ENCODE peak calls at places on chromosome 17, in four cellular contexts. W is esophagus squamous epithelium, T is heart left ventricle, B is IMR-90. C is an unnamed sample.

GRCh38 chr17:74296548-74296936 is 22.5 kb downstream of the DNAI2 start:
- DNase-seq in B (peak; percentile 38), W (no peak), T (peak; percentile 87), C (peak; percentile 88)

GRCh38 chr17:48102700-48103378 is 1.6 kb upstream of the CBX1 start:
- DNase-seq in B (no peak), W (no peak), T (peak; percentile 52), C (no peak)

GRCh38 chr17:79174193-79174765 is 99.7 kb downstream of the ENGASE start:
- DNase-seq in W (no peak), B (no peak), T (no peak), C (no peak)

GRCh38 chr17:35930211-35931065 is at the start of gene RDM1:
- DNase-seq in T (peak; percentile 61), W (no peak), B (peak; percentile 34), C (peak; percentile 64)

GRCh38 chr17:75447951-75448856 is 8.2 kb upstream of the TMEM94 start:
- DNase-seq in W (no peak), B (peak; percentile 23), T (no peak), C (no peak)

GRCh38 chr17:17235212-17236174 is 1.5 kb downstream of the FLCN start:
- DNase-seq in W (no peak), T (no peak), B (peak; percentile 44), C (peak; percentile 75)

GRCh38 chr17:19369846-19370492 is 7.4 kb upstream of the B9D1 start:
- DNase-seq in B (no peak), T (no peak), W (no peak), C (peak; percentile 30)

GRCh38 chr17:7354262-7354781 is 634 bp upstream of the TMEM95 start:
- DNase-seq in B (peak; percentile 80), W (no peak), T (no peak), C (no peak)

GRCh38 chr17:28895794-28896447 is 1.6 kb downstream of the FLOT2 start:
- DNase-seq in W (no peak), T (no peak), B (no peak), C (no peak)

GRCh38 chr17:30263552-30264333 is 28.0 kb downstream of the BLMH start:
- DNase-seq in T (no peak), B (peak; percentile 57), W (no peak), C (no peak)

GRCh38 chr17:12605222-12605621 is 60.5 kb upstream of the MYOCD start:
- DNase-seq in T (no peak), W (no peak), B (peak; percentile 81), C (no peak)

GRCh38 chr17:40686192-40686591 is 17.4 kb downstream of the KRT24 start:
- DNase-seq in W (no peak), T (no peak), B (no peak), C (no peak)

GRCh38 chr17:16927641-16928321 is 44.1 kb downstream of the TNFRSF13B start:
- DNase-seq in W (no peak), T (no peak), B (no peak), C (no peak)

GRCh38 chr17:19905514-19905913 is 37.8 kb upstream of the ULK2 start:
- DNase-seq in T (no peak), B (no peak), W (no peak), C (no peak)

GRCh38 chr17:40605301-40605700 is 40.0 kb upstream of the CCR7 start:
- DNase-seq in T (no peak), W (no peak), B (no peak), C (no peak)

GRCh38 chr17:67376509-67376891 is 581 bp upstream of the PITPNC1 start:
- DNase-seq in B (peak; percentile 59), W (no peak), T (no peak), C (peak; percentile 10)

GRCh38 chr17:78897639-78897996 is 5.4 kb downstream of the CEP295NL start:
- DNase-seq in W (no peak), T (no peak), B (no peak), C (no peak)

GRCh38 chr17:8103549-8103948 is 14.8 kb downstream of the ALOXE3 start:
- DNase-seq in B (no peak), T (no peak), W (no peak), C (no peak)

GRCh38 chr17:50288306-50288705 is 14.0 kb downstream of the TMEM92 start:
- DNase-seq in W (no peak), T (no peak), B (no peak), C (no peak)

GRCh38 chr17:80991645-80992076 is at the start of gene CHMP6:
- DNase-seq in B (peak; percentile 76), W (no peak), T (peak; percentile 90), C (peak; percentile 71)

GRCh38 chr17:17780941-17781590 is 55.7 kb downstream of the SREBF1 start:
- DNase-seq in T (no peak), W (no peak), B (peak; percentile 65), C (peak; percentile 82)

GRCh38 chr17:35341465-35341992 is 31.9 kb downstream of the SLFN11 start:
- DNase-seq in T (peak; percentile 28), B (no peak), W (no peak), C (no peak)

GRCh38 chr17:21019976-21020575 is 22.7 kb downstream of the USP22 start:
- DNase-seq in W (no peak), B (no peak), T (no peak), C (no peak)

GRCh38 chr17:18102640-18103039 is 5.9 kb upstream of the MYO15A start:
- DNase-seq in B (no peak), T (no peak), W (no peak), C (no peak)

GRCh38 chr17:7858487-7858832 is 657 bp downstream of the CYB5D1 start:
- DNase-seq in B (peak; percentile 44), T (peak; percentile 56), W (no peak), C (peak; percentile 55)

GRCh38 chr17:39014044-39014794 is 47.0 kb upstream of the FBXO47 start:
- DNase-seq in B (peak; percentile 73), T (no peak), W (no peak), C (no peak)

GRCh38 chr17:80577876-80578275 is 33.2 kb downstream of the RPTOR start:
- DNase-seq in B (no peak), W (no peak), T (no peak), C (no peak)

GRCh38 chr17:31148205-31148604 is 53.4 kb downstream of the NF1 start:
- DNase-seq in T (no peak), W (no peak), B (peak; percentile 13), C (no peak)

GRCh38 chr17:50598487-50598886 is 36.2 kb upstream of the ABCC3 start:
- DNase-seq in T (no peak), W (no peak), B (no peak), C (no peak)

GRCh38 chr17:21382560-21383495 is 6.7 kb downstream of the KCNJ12 start:
- DNase-seq in B (no peak), T (no peak), W (no peak), C (peak; percentile 39)

GRCh38 chr17:20908373-20909273 is 134.2 kb downstream of the USP22 start:
- DNase-seq in B (peak; percentile 53), W (peak; percentile 24), T (peak; percentile 95), C (peak; percentile 89)

GRCh38 chr17:52737071-52737470 is 578.6 kb upstream of the CA10 start:
- DNase-seq in B (no peak), T (no peak), W (no peak), C (no peak)

GRCh38 chr17:34306466-34306865 is 12.8 kb upstream of the CCL8 start:
- DNase-seq in W (no peak), T (no peak), B (peak; percentile 87), C (peak; percentile 32)

GRCh38 chr17:78745407-78746088 is 36.5 kb downstream of the CYTH1 start:
- DNase-seq in W (no peak), T (no peak), B (peak; percentile 49), C (no peak)

GRCh38 chr17:9232591-9233270 is 211.4 kb downstream of the NTN1 start:
- DNase-seq in W (no peak), T (peak; percentile 18), B (no peak), C (no peak)

GRCh38 chr17:78883090-78883532 is 19.9 kb downstream of the CEP295NL start:
- DNase-seq in T (peak; percentile 87), W (no peak), B (peak; percentile 75), C (peak; percentile 40)

GRCh38 chr17:3916013-3916696 is at the start of gene P2RX1:
- DNase-seq in B (no peak), T (peak; percentile 48), W (no peak), C (no peak)
- TF ChIP-seq POLR2A in B (no peak), T (no peak), W (no peak), C (no peak)

GRCh38 chr17:59223813-59224212 is 3.5 kb downstream of the GDPD1 start:
- DNase-seq in B (no peak), W (no peak), T (no peak), C (no peak)

GRCh38 chr17:59221159-59221847 is 992 bp downstream of the GDPD1 start:
- DNase-seq in T (peak; percentile 27), B (no peak), W (no peak), C (peak; percentile 14)

GRCh38 chr17:59219370-59219769 is 941 bp upstream of the GDPD1 start:
- DNase-seq in B (no peak), W (no peak), T (no peak), C (no peak)

GRCh38 chr17:59219992-59220327 is 351 bp upstream of the GDPD1 start:
- DNase-seq in W (no peak), B (no peak), T (no peak), C (no peak)

GRCh38 chr17:59220328-59221158 is at the start of gene GDPD1:
- DNase-seq in T (peak; percentile 97), B (peak; percentile 87), W (peak; percentile 74), C (peak; percentile 97)
- TF ChIP-seq POLR2A in T (no peak), B (no peak), W (no peak), C (no peak)

GRCh38 chr17:4535667-4536258 is 19.4 kb downstream of the MYBBP1A start:
- DNase-seq in T (peak; percentile 24), W (no peak), B (no peak), C (no peak)

GRCh38 chr17:4536259-4536741 is 18.9 kb downstream of the MYBBP1A start:
- DNase-seq in B (no peak), W (no peak), T (no peak), C (no peak)

GRCh38 chr17:4534515-4534914 is 20.7 kb downstream of the MYBBP1A start:
- DNase-seq in W (no peak), B (no peak), T (no peak), C (no peak)

GRCh38 chr17:4533522-4534502 is 21.4 kb downstream of the MYBBP1A start:
- DNase-seq in W (no peak), B (no peak), T (peak; percentile 50), C (no peak)

GRCh38 chr17:4534928-4535666 is 20.1 kb downstream of the MYBBP1A start:
- DNase-seq in W (no peak), B (no peak), T (peak; percentile 21), C (no peak)
- TF ChIP-seq POLR2A in W (no peak), B (no peak), T (no peak), C (no peak)

GRCh38 chr17:14152726-14153125 is 83.4 kb downstream of the COX10 start:
- DNase-seq in T (peak; percentile 63), W (no peak), B (no peak), C (no peak)
- TF ChIP-seq POLR2A in T (no peak), W (no peak), B (no peak), C (no peak)

GRCh38 chr17:5419959-5420653 is at the start of gene RPAIN:
- DNase-seq in T (peak; percentile 94), W (peak; percentile 43), B (peak; percentile 80), C (peak; percentile 90)
- TF ChIP-seq POLR2A in T (no peak), W (peak; percentile 67), B (no peak), C (peak; percentile 8)

C was measured in thyroid gland.